ENCODE peak calls at places on chromosome 19, in ten cellular contexts. U, K, G, V, F, M, L, Y, J and E are unnamed samples. For H3K27me3 and H3K36me3, the result is how much of the 10 kb centered on the place peaks cover.

GRCh38 chr19:2613507-2614295 is 88.8 kb downstream of the GNG7 start:
- DNase-seq in U (no peak), K (peak), G (no peak), V (no peak), F (no peak), M (peak), L (peak), Y (no peak), J (peak), E (no peak)

GRCh38 chr19:17202249-17202648 is 12.9 kb upstream of the USE1 start:
- DNase-seq in U (no peak), K (no peak), G (no peak), V (no peak), F (peak), M (no peak), L (peak), Y (no peak), J (no peak), E (no peak)

GRCh38 chr19:5193192-5193591 is 147.4 kb downstream of the PTPRS start:
- DNase-seq in U (no peak), K (no peak), G (no peak), V (no peak), F (no peak), M (no peak), L (no peak), Y (no peak), J (no peak), E (no peak)

GRCh38 chr19:32662186-32662585 is 12.8 kb downstream of the ANKRD27 start:
- DNase-seq in U (no peak), K (peak), G (no peak), V (no peak), F (no peak), M (peak), L (no peak), Y (peak), J (no peak), E (no peak)

GRCh38 chr19:38665950-38666661 is 18.7 kb downstream of the ACTN4 start:
- DNase-seq in U (peak), K (peak), G (no peak), V (no peak), F (no peak), M (peak), L (no peak), Y (peak), J (no peak), E (peak)

GRCh38 chr19:35077411-35078223 is 36.1 kb downstream of the HPN start:
- DNase-seq in U (no peak), K (no peak), G (no peak), V (no peak), F (no peak), M (no peak), L (no peak), Y (no peak), J (no peak), E (no peak)

GRCh38 chr19:4304509-4305252 is at the start of gene FSD1:
- DNase-seq in U (no peak), K (no peak), G (no peak), V (no peak), F (no peak), M (peak), L (peak), Y (no peak), J (peak), E (no peak)

GRCh38 chr19:2345794-2346663 is 14.0 kb upstream of the TMPRSS9 start:
- DNase-seq in U (no peak), K (peak), G (no peak), V (peak), F (no peak), M (no peak), L (no peak), Y (no peak), J (no peak), E (no peak)

GRCh38 chr19:5891938-5892771 is 11.4 kb downstream of the NDUFA11 start:
- DNase-seq in U (no peak), K (no peak), G (no peak), V (peak), F (no peak), M (peak), L (peak), Y (peak), J (no peak), E (no peak)

GRCh38 chr19:50046649-50047503 is 21.1 kb downstream of the ZNF473 start:
- DNase-seq in U (peak), K (peak), G (no peak), V (peak), F (no peak), M (peak), L (peak), Y (no peak), J (peak), E (no peak)

GRCh38 chr19:51422053-51422448 is 4.6 kb upstream of the SIGLEC10 start:
- DNase-seq in U (peak), K (peak), G (no peak), V (peak), F (peak), M (peak), L (peak), Y (peak), J (peak), E (no peak)

GRCh38 chr19:3365447-3366103 is 808 bp upstream of the NFIC start:
- DNase-seq in U (no peak), K (peak), G (no peak), V (peak), F (peak), M (peak), L (no peak), Y (peak), J (no peak), E (no peak)

GRCh38 chr19:10625003-10625761 is at the start of gene SLC44A2:
- DNase-seq in U (peak), K (peak), G (no peak), V (peak), F (peak), M (peak), L (no peak), Y (peak), J (no peak), E (no peak)

GRCh38 chr19:11377756-11378155 is 3.3 kb downstream of the SWSAP1 start:
- DNase-seq in U (no peak), K (no peak), G (no peak), V (no peak), F (no peak), M (peak), L (no peak), Y (peak), J (no peak), E (no peak)

GRCh38 chr19:2113436-2114211 is 16.9 kb downstream of the IZUMO4 start:
- DNase-seq in U (no peak), K (no peak), G (no peak), V (no peak), F (peak), M (no peak), L (no peak), Y (peak), J (no peak), E (no peak)

GRCh38 chr19:15042003-15042402 is 7.3 kb upstream of the CASP14 start:
- DNase-seq in U (no peak), K (no peak), G (no peak), V (no peak), F (no peak), M (no peak), L (no peak), Y (no peak), J (no peak), E (no peak)

GRCh38 chr19:15035795-15036311 is 13.4 kb upstream of the CASP14 start:
- DNase-seq in U (no peak), K (no peak), G (no peak), V (no peak), F (no peak), M (no peak), L (no peak), Y (no peak), J (no peak), E (no peak)

GRCh38 chr19:15038304-15038703 is 11.0 kb upstream of the CASP14 start:
- DNase-seq in U (no peak), K (peak), G (peak), V (no peak), F (peak), M (no peak), L (no peak), Y (no peak), J (no peak), E (no peak)
- H3K27me3 ChIP-seq in U (under half), K (under half), G (under half), V (under half), F (under half), M (under half), L (under half), Y (under half), J (under half), E (under half)

DNA sequence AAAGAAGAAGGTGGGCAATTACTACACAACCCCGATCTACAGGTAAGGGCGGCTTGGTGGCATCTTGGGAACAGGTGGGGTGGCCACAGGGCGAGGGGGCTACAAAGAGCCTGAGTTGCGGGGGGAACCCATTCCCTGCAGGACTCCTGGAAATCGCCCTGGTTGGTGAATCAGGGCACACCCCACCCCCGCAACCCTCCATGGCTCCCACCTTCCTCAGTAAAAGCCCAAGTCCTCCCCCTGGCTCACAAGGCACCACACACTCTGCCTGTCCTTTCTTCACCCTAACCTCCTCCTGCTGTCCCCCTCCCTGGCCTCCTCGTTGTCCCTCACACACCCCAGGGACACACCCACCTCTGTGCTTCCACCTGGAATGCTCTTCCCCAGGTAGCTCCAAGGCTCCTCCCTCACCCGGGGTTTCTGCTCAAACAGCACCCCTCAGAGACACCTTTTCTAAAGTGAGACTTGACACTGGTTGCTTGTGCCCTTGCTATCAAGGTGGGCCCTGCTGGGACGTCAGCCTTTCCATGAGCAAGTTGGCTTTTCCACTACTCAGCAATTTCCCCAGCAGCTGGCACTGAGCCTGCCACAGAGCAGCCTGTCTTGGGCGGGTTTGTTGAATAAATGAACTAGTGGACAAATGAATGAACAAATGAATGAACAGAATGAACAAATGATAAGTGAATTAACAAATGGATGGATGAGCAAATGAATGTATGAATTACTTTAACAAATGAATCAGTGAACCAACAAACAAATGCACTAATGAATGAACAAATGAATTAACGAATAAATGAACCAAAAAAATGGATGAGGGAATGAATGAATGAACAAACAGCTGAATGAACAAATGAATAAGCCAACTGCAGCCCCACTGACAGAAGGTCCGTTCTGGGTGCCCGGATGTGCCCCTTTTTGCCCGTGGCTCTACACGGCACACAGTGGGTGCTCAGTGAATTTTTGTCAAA is 6.2 kb upstream of the MRI1 start:
- DNase-seq in U (no peak), K (no peak), G (no peak), V (no peak), F (no peak), M (no peak), L (no peak), Y (no peak), J (no peak), E (no peak)
- H3K36me3 ChIP-seq in U (under half), K (under half), G (under half), V (under half), F (under half), M (half or more), L (half or more), Y (under half), J (under half), E (under half)

DNA sequence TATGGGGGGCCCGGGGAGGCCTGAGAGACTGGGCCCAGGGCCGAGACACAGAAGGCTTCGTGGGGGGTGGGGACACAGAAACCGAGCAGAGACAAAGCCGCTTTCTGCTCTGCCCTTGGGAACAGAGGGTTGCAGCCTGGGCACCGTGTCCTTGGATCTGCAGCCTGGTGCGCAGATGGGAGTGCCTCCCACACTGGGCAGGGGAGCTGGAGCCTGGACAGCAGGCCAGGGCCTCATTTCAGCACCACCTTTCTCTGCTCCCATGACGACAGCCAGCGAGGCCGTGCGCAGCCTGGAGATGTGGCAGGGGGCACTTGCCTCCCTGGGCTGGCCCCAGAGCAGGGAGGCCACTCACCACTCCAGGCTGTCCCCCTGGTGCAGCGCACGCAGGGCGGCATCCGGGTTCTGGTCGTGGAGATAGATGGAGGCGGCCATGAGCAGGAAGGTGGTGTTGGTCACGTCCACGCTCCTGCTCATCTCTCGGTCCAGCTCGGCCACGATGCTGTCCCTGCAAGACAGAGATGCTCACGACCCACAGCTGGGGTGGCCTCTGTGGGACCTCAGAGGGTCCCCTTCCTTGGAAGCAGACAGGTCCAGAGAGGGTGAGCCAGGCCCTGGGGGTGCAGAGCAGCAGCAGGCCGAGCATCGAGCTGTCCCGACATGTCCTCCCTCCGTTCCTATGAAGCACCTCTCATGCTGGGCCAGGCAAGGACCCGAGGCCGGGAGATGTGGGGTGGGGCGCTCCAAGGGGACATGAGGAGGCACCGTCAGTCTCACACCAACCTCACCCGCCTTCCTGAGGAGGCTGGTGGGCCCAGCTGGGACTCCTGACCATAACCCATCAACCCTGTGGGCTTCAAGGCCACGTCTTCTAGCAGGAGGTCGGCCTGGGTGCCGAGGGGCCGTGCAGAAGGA is 10.9 kb upstream of the CERS1 start:
- DNase-seq in U (no peak), K (no peak), G (no peak), V (no peak), F (no peak), M (no peak), L (no peak), Y (no peak), J (no peak), E (no peak)
- H3K4me3 ChIP-seq in U (no peak), K (no peak), G (no peak), V (no peak), F (no peak), M (no peak), L (no peak), Y (no peak), J (no peak), E (no peak)

GRCh38 chr19:41457241-41457640 is 14.3 kb downstream of the ERICH4 start:
- DNase-seq in U (no peak), K (no peak), G (no peak), V (no peak), F (no peak), M (no peak), L (peak), Y (no peak), J (no peak), E (no peak)
- H3K27me3 ChIP-seq in U (under half), K (under half), G (under half), V (under half), F (under half), M (under half), L (under half), Y (under half), J (under half), E (under half)

DNA sequence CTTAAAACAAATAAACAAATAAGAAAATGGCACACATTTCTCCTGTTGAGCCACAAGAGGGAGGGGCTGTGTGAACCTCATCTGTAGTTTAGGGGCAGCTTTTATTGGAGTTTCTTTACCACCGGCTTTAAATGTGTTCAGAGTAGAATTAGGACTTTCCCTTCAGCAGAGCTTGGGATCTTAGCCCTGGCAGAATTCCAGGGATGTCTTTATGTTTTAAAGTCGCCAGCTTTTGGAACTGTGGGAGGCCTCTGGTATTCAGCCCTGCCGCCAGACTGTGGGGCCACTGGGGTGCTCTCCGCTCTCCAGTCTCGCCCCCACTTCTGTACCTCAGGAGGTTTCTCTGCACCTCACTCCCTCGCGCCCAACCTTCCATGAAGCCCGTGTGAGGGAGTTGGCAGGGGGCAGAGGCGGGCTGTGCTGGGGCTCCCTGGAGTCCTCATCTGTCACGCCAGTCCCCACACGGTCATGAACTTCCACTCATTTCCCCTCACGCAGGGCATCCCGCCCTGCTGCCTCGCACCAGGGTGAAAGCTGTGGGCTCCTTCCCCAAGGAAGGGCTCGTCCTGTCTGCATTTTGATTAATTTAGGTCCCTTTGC is 31.5 kb downstream of the CCDC8 start:
- DNase-seq in U (no peak), K (no peak), G (no peak), V (no peak), F (no peak), M (no peak), L (no peak), Y (no peak), J (no peak), E (no peak)
- H3K36me3 ChIP-seq in U (under half), K (under half), G (under half), V (under half), F (under half), M (under half), L (half or more), Y (under half), J (under half), E (under half)

GRCh38 chr19:41357746-41358145 is 4.0 kb upstream of the TGFB1 start:
- DNase-seq in U (no peak), K (no peak), G (no peak), V (no peak), F (no peak), M (no peak), L (no peak), Y (no peak), J (no peak), E (no peak)
- H3K4me3 ChIP-seq in U (no peak), K (no peak), G (no peak), V (no peak), F (no peak), M (no peak), L (peak), Y (no peak), J (no peak), E (no peak)

GRCh38 chr19:19540707-19541515 is 2.8 kb downstream of the CILP2 start:
- DNase-seq in U (peak), K (peak), G (peak), V (peak), F (peak), M (no peak), L (peak), Y (no peak), J (peak), E (no peak)

GRCh38 chr19:19537321-19538048 is 580 bp upstream of the CILP2 start:
- DNase-seq in U (no peak), K (no peak), G (no peak), V (no peak), F (no peak), M (no peak), L (no peak), Y (no peak), J (peak), E (no peak)

GRCh38 chr19:19538077-19538764 is at the start of gene CILP2:
- DNase-seq in U (no peak), K (peak), G (no peak), V (peak), F (no peak), M (no peak), L (no peak), Y (no peak), J (peak), E (no peak)

GRCh38 chr19:19539738-19540703 is 2.0 kb downstream of the CILP2 start:
- DNase-seq in U (peak), K (peak), G (peak), V (peak), F (peak), M (peak), L (peak), Y (peak), J (peak), E (no peak)

DNA sequence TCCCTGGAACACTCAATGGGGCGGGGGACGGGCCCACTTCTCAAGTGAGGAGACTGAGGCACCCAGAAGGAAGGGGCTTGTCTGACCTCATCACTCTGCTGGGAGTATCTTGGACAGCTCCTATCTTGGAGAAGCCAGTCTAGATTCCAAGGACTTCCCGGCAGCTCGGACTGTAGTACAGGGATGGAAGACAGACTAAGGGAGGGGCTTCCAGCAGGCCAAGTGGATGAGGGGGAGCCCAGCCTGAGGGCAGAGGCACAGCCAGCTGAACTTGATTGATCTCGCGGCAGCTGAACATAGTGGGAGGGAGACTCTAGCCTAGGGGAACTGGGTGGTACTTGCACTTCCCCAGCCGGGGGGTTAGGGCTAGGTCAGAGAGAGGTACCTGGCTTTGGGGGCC is 702 bp downstream of the CILP2 start:
- DNase-seq in U (no peak), K (no peak), G (no peak), V (no peak), F (no peak), M (no peak), L (no peak), Y (no peak), J (no peak), E (no peak)
- H3K27me3 ChIP-seq in U (under half), K (under half), G (under half), V (under half), F (under half), M (under half), L (under half), Y (under half), J (under half), E (under half)

GRCh38 chr19:7395793-7396192 is 47.1 kb downstream of the ARHGEF18 start:
- DNase-seq in U (no peak), K (no peak), G (no peak), V (peak), F (peak), M (no peak), L (no peak), Y (no peak), J (no peak), E (no peak)
- H3K36me3 ChIP-seq in U (under half), K (under half), G (under half), V (under half), F (under half), M (under half), L (under half), Y (under half), J (under half), E (under half)

GRCh38 chr19:18223860-18224524 is 2.2 kb downstream of the PDE4C start:
- DNase-seq in U (no peak), K (peak), G (no peak), V (peak), F (no peak), M (no peak), L (peak), Y (no peak), J (no peak), E (no peak)

GRCh38 chr19:18226956-18227780 is 930 bp upstream of the PDE4C start:
- DNase-seq in U (no peak), K (no peak), G (no peak), V (no peak), F (no peak), M (no peak), L (no peak), Y (no peak), J (no peak), E (no peak)

GRCh38 chr19:18225702-18226468 is at the start of gene PDE4C:
- DNase-seq in U (no peak), K (peak), G (no peak), V (no peak), F (no peak), M (no peak), L (no peak), Y (no peak), J (no peak), E (no peak)

GRCh38 chr19:18224525-18225354 is 1.5 kb downstream of the PDE4C start:
- DNase-seq in U (peak), K (peak), G (peak), V (peak), F (peak), M (peak), L (peak), Y (peak), J (peak), E (peak)

DNA sequence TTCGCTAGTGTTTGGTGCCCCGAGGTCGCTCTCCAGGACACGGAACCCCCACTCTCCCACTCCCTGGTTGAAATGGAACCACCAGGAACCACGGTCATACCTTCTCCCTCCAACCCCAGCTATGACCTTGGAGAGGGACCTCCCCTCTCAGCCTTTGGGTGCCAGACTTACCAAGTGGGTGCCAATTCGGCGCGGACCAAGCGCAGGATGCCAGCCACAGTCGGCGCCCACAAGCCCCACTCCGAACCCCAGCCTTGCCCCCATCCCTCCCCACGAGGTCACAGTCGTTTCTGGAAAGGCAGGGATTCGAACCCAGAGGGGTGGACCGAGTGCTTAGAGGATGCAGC is 910 bp downstream of the PDE4C start:
- DNase-seq in U (no peak), K (no peak), G (no peak), V (no peak), F (no peak), M (no peak), L (no peak), Y (no peak), J (no peak), E (no peak)
- H3K4me3 ChIP-seq in U (no peak), K (peak), G (no peak), V (no peak), F (no peak), M (no peak), L (no peak), Y (no peak), J (no peak), E (no peak)